ENCODE peak calls at places on chromosomes 13 and 19, in ten cellular contexts. One of them, this sample, is unnamed.

GRCh38 chr13:50420720-50421456 is 405.6 kb downstream of the KCNRG start:
- DNase-seq in naive thymus-derived CD8-positive, alpha-beta T cell: no peak
- DNase-seq in IMR-90: no peak
- DNase-seq in hypothalamus: no peak
- DNase-seq in posterior cingulate gyrus: no peak
- DNase-seq in fibroblast of lung: no peak
- DNase-seq in MCF 10A: no peak
- DNase-seq in stimulated activated CD8-positive, alpha-beta memory T cell treated with anti-CD3 and anti-CD28 coated beads, Interleukin-2, amount 100 ng/mL, for 1 hour: no peak
- DNase-seq in left cardiac atrium: no peak
- DNase-seq in GM04503: no peak
- DNase-seq in this sample: no peak

GRCh38 chr19:18161691-18162039 is 8.7 kb downstream of the PIK3R2 start:
- DNase-seq in fibroblast of lung: no peak
- DNase-seq in GM04503: no peak
- DNase-seq in posterior cingulate gyrus: no peak
- DNase-seq in left cardiac atrium: no peak
- DNase-seq in naive thymus-derived CD8-positive, alpha-beta T cell: no peak
- DNase-seq in MCF 10A: no peak
- DNase-seq in hypothalamus: no peak
- DNase-seq in stimulated activated CD8-positive, alpha-beta memory T cell treated with anti-CD3 and anti-CD28 coated beads, Interleukin-2, amount 100 ng/mL, for 1 hour: no peak
- DNase-seq in IMR-90: no peak
- DNase-seq in this sample: no peak

GRCh38 chr13:108176685-108177274 is 38.6 kb downstream of the LIG4 start:
- DNase-seq in IMR-90: peak; percentile 22
- DNase-seq in left cardiac atrium: no peak
- DNase-seq in MCF 10A: peak; percentile 40
- DNase-seq in GM04503: no peak
- DNase-seq in posterior cingulate gyrus: no peak
- DNase-seq in naive thymus-derived CD8-positive, alpha-beta T cell: peak; percentile 52
- DNase-seq in hypothalamus: no peak
- DNase-seq in fibroblast of lung: no peak
- DNase-seq in stimulated activated CD8-positive, alpha-beta memory T cell treated with anti-CD3 and anti-CD28 coated beads, Interleukin-2, amount 100 ng/mL, for 1 hour: peak; percentile 26
- DNase-seq in this sample: peak; percentile 47

GRCh38 chr13:34886476-34886875 is 55.6 kb upstream of the NBEA start:
- DNase-seq in fibroblast of lung: no peak
- DNase-seq in GM04503: no peak
- DNase-seq in IMR-90: no peak
- DNase-seq in hypothalamus: no peak
- DNase-seq in stimulated activated CD8-positive, alpha-beta memory T cell treated with anti-CD3 and anti-CD28 coated beads, Interleukin-2, amount 100 ng/mL, for 1 hour: no peak
- DNase-seq in posterior cingulate gyrus: no peak
- DNase-seq in MCF 10A: no peak
- DNase-seq in naive thymus-derived CD8-positive, alpha-beta T cell: no peak
- DNase-seq in left cardiac atrium: no peak
- DNase-seq in this sample: no peak

GRCh38 chr13:33740134-33740538 is 77.8 kb upstream of the RFC3 start:
- DNase-seq in naive thymus-derived CD8-positive, alpha-beta T cell: no peak
- DNase-seq in hypothalamus: no peak
- DNase-seq in left cardiac atrium: no peak
- DNase-seq in IMR-90: peak; percentile 32
- DNase-seq in posterior cingulate gyrus: no peak
- DNase-seq in MCF 10A: peak; percentile 31
- DNase-seq in stimulated activated CD8-positive, alpha-beta memory T cell treated with anti-CD3 and anti-CD28 coated beads, Interleukin-2, amount 100 ng/mL, for 1 hour: no peak
- DNase-seq in fibroblast of lung: peak; percentile 92
- DNase-seq in GM04503: peak; percentile 36
- DNase-seq in this sample: no peak

GRCh38 chr19:18629166-18630088 is 7.4 kb upstream of the KLHL26 start:
- DNase-seq in MCF 10A: no peak
- DNase-seq in fibroblast of lung: no peak
- DNase-seq in posterior cingulate gyrus: peak; percentile 67
- DNase-seq in left cardiac atrium: peak; percentile 73
- DNase-seq in hypothalamus: no peak
- DNase-seq in IMR-90: no peak
- DNase-seq in naive thymus-derived CD8-positive, alpha-beta T cell: no peak
- DNase-seq in stimulated activated CD8-positive, alpha-beta memory T cell treated with anti-CD3 and anti-CD28 coated beads, Interleukin-2, amount 100 ng/mL, for 1 hour: no peak
- DNase-seq in GM04503: no peak
- DNase-seq in this sample: peak; percentile 75

GRCh38 chr13:113141591-113141950 is 16.9 kb upstream of the PROZ start:
- DNase-seq in posterior cingulate gyrus: no peak
- DNase-seq in fibroblast of lung: no peak
- DNase-seq in left cardiac atrium: no peak
- DNase-seq in hypothalamus: no peak
- DNase-seq in GM04503: no peak
- DNase-seq in naive thymus-derived CD8-positive, alpha-beta T cell: no peak
- DNase-seq in stimulated activated CD8-positive, alpha-beta memory T cell treated with anti-CD3 and anti-CD28 coated beads, Interleukin-2, amount 100 ng/mL, for 1 hour: no peak
- DNase-seq in MCF 10A: no peak
- DNase-seq in IMR-90: no peak
- DNase-seq in this sample: no peak

GRCh38 chr13:27919299-27919933 is 384 bp upstream of the PDX1 start:
- DNase-seq in posterior cingulate gyrus: no peak
- DNase-seq in fibroblast of lung: no peak
- DNase-seq in left cardiac atrium: no peak
- DNase-seq in naive thymus-derived CD8-positive, alpha-beta T cell: no peak
- DNase-seq in MCF 10A: no peak
- DNase-seq in IMR-90: no peak
- DNase-seq in hypothalamus: no peak
- DNase-seq in GM04503: no peak
- DNase-seq in stimulated activated CD8-positive, alpha-beta memory T cell treated with anti-CD3 and anti-CD28 coated beads, Interleukin-2, amount 100 ng/mL, for 1 hour: no peak
- DNase-seq in this sample: no peak

GRCh38 chr13:18949970-18950369 is 231.7 kb downstream of the TUBA3C start:
- DNase-seq in left cardiac atrium: no peak
- DNase-seq in naive thymus-derived CD8-positive, alpha-beta T cell: no peak
- DNase-seq in posterior cingulate gyrus: no peak
- DNase-seq in hypothalamus: no peak
- DNase-seq in MCF 10A: no peak
- DNase-seq in stimulated activated CD8-positive, alpha-beta memory T cell treated with anti-CD3 and anti-CD28 coated beads, Interleukin-2, amount 100 ng/mL, for 1 hour: no peak
- DNase-seq in IMR-90: no peak
- DNase-seq in fibroblast of lung: no peak
- DNase-seq in GM04503: no peak
- DNase-seq in this sample: no peak

GRCh38 chr19:15897738-15898276 is at the start of gene CYP4F2:
- DNase-seq in left cardiac atrium: no peak
- DNase-seq in naive thymus-derived CD8-positive, alpha-beta T cell: no peak
- DNase-seq in fibroblast of lung: no peak
- DNase-seq in IMR-90: no peak
- DNase-seq in stimulated activated CD8-positive, alpha-beta memory T cell treated with anti-CD3 and anti-CD28 coated beads, Interleukin-2, amount 100 ng/mL, for 1 hour: no peak
- DNase-seq in GM04503: no peak
- DNase-seq in MCF 10A: no peak
- DNase-seq in posterior cingulate gyrus: no peak
- DNase-seq in hypothalamus: no peak
- DNase-seq in this sample: no peak

GRCh38 chr19:50870417-50871089 is 2.7 kb upstream of the KLK2 start:
- DNase-seq in MCF 10A: no peak
- DNase-seq in naive thymus-derived CD8-positive, alpha-beta T cell: no peak
- DNase-seq in posterior cingulate gyrus: no peak
- DNase-seq in IMR-90: peak; percentile 3
- DNase-seq in hypothalamus: no peak
- DNase-seq in stimulated activated CD8-positive, alpha-beta memory T cell treated with anti-CD3 and anti-CD28 coated beads, Interleukin-2, amount 100 ng/mL, for 1 hour: no peak
- DNase-seq in GM04503: no peak
- DNase-seq in fibroblast of lung: no peak
- DNase-seq in left cardiac atrium: no peak
- DNase-seq in this sample: peak; percentile 26

This sample was measured in adrenal gland.